ENCODE peak calls at places on chromosomes 6 and 20, in ten cellular contexts. T, V, X, U, F, Z, L, I, G and R are unnamed samples.

GRCh38 chr6:105401247-105402089 is 1.4 kb downstream of the PREP start:
- DNase-seq in V (no peak), T (no peak), U (no peak), I (no peak), X (no peak), Z (no peak), G (no peak), F (no peak), L (no peak), R (no peak)

GRCh38 chr6:149860834-149861602 is 3.1 kb downstream of the LRP11 start:
- DNase-seq in U (no peak), T (no peak), X (no peak), V (peak), Z (no peak), G (no peak), L (no peak), I (no peak), F (no peak), R (no peak)

GRCh38 chr6:148064406-148065134 is 278.1 kb upstream of the SASH1 start:
- DNase-seq in L (no peak), I (no peak), Z (no peak), U (no peak), T (no peak), F (peak), V (no peak), G (no peak), X (no peak), R (no peak)

GRCh38 chr6:12957321-12958051 is 240.9 kb downstream of the PHACTR1 start:
- DNase-seq in I (peak), T (peak), X (peak), G (no peak), F (peak), U (peak), V (peak), L (peak), Z (peak), R (peak)

GRCh38 chr6:106658469-106658868 is 29.1 kb downstream of the QRSL1 start:
- DNase-seq in Z (no peak), G (no peak), F (no peak), V (no peak), X (no peak), U (no peak), I (no peak), T (no peak), L (no peak), R (no peak)

GRCh38 chr6:30341249-30341648 is 3.7 kb upstream of the RPP21 start:
- DNase-seq in U (no peak), T (no peak), F (no peak), G (no peak), V (no peak), X (no peak), L (no peak), Z (no peak), I (no peak), R (no peak)

GRCh38 chr20:13777171-13777601 is 7.5 kb downstream of the ESF1 start:
- DNase-seq in T (no peak), I (no peak), G (no peak), U (no peak), Z (no peak), F (no peak), L (no peak), V (no peak), X (no peak), R (no peak)

GRCh38 chr6:148269386-148269785 is 73.3 kb upstream of the SASH1 start:
- DNase-seq in V (no peak), U (no peak), L (no peak), Z (no peak), T (no peak), F (no peak), I (no peak), G (no peak), X (no peak), R (no peak)

GRCh38 chr20:6381887-6382286 is 259.1 kb upstream of the FERMT1 start:
- DNase-seq in V (peak), G (no peak), X (no peak), Z (no peak), L (no peak), U (no peak), F (peak), I (no peak), T (no peak), R (no peak)

GRCh38 chr20:43459022-43459942 is 1.6 kb downstream of the SRSF6 start:
- DNase-seq in I (no peak), U (no peak), V (peak), Z (no peak), F (peak), X (no peak), G (no peak), L (peak), T (no peak), R (no peak)

GRCh38 chr6:22214314-22214713 is 82.5 kb downstream of the PRL start:
- DNase-seq in U (no peak), T (no peak), X (no peak), F (no peak), Z (no peak), I (no peak), G (no peak), L (no peak), V (no peak), R (no peak)

GRCh38 chr6:131789219-131789618 is 18.6 kb upstream of the ENPP1 start:
- DNase-seq in L (no peak), V (no peak), Z (no peak), G (no peak), F (no peak), I (no peak), U (no peak), T (no peak), X (no peak), R (no peak)